ENCODE peak calls at places on chromosomes 7 and 10, in ten cellular contexts. I, K, Z, J, D, N, W, H, S and V are unnamed samples.

GRCh38 chr10:131271966-131272365 is 39.6 kb downstream of the TCERG1L start:
- DNase-seq in D (no peak), J (no peak), W (no peak), I (no peak), S (no peak), Z (no peak), K (no peak), H (no peak), N (no peak), V (no peak)

GRCh38 chr7:2260820-2261219 is 18.8 kb downstream of the NUDT1 start:
- DNase-seq in H (no peak), I (no peak), D (no peak), W (no peak), Z (no peak), K (no peak), N (no peak), S (no peak), J (no peak), V (no peak)

GRCh38 chr10:1293636-1294440 is 237.7 kb downstream of the WDR37 start:
- DNase-seq in H (no peak), J (no peak), W (no peak), D (no peak), N (no peak), I (no peak), Z (no peak), S (no peak), K (no peak), V (no peak)

GRCh38 chr7:127628445-127628844 is 10.5 kb upstream of the PAX4 start:
- DNase-seq in H (no peak), I (no peak), W (no peak), K (no peak), N (no peak), D (no peak), S (no peak), Z (no peak), J (no peak), V (no peak)

GRCh38 chr10:110939419-110939818 is 20.0 kb downstream of the SHOC2 start:
- DNase-seq in H (no peak), K (no peak), D (no peak), W (no peak), S (no peak), J (no peak), I (no peak), N (no peak), Z (no peak), V (no peak)

GRCh38 chr7:134458341-134458805 is 527 bp downstream of the AKR1B1 start:
- DNase-seq in W (peak; percentile 55), I (peak; percentile 61), S (peak; percentile 34), D (no peak), J (peak; percentile 6), K (no peak), Z (peak; percentile 68), H (no peak), N (peak; percentile 32), V (peak; percentile 39)

GRCh38 chr10:17454801-17455520 is 566 bp upstream of the ST8SIA6 start:
- DNase-seq in W (no peak), N (no peak), I (peak; percentile 6), J (no peak), D (no peak), S (no peak), K (no peak), Z (no peak), H (no peak), V (no peak)

GRCh38 chr7:94366827-94367226 is 27.9 kb upstream of the COL1A2 start:
- DNase-seq in W (no peak), J (no peak), D (no peak), N (no peak), Z (no peak), H (no peak), S (no peak), I (no peak), K (no peak), V (no peak)

GRCh38 chr7:115117748-115118147 is 195.9 kb downstream of the MDFIC start:
- DNase-seq in D (no peak), K (no peak), J (no peak), H (no peak), S (no peak), N (no peak), I (no peak), Z (no peak), W (no peak), V (no peak)

GRCh38 chr10:132421377-132422168 is 24.6 kb downstream of the PWWP2B start:
- DNase-seq in D (no peak), I (no peak), K (peak; percentile 26), S (no peak), W (peak; percentile 46), H (no peak), J (no peak), N (no peak), Z (no peak), V (no peak)

GRCh38 chr7:137343483-137343841 is at the start of gene PTN:
- DNase-seq in S (no peak), D (no peak), H (no peak), W (no peak), N (no peak), K (peak; percentile 24), J (no peak), Z (peak; percentile 58), I (no peak), V (no peak)

GRCh38 chr7:133150760-133151159 is 68.9 kb upstream of the CHCHD3 start:
- DNase-seq in D (no peak), I (no peak), W (no peak), K (no peak), H (no peak), S (no peak), J (no peak), N (no peak), Z (no peak), V (no peak)

GRCh38 chr7:139596626-139597025 is 73.1 kb downstream of the CLEC2L start:
- DNase-seq in Z (no peak), D (no peak), K (no peak), S (no peak), N (no peak), J (no peak), I (no peak), W (no peak), H (no peak), V (no peak)

GRCh38 chr7:28858206-28858605 is 99.9 kb downstream of the TRIL start:
- DNase-seq in Z (no peak), D (no peak), J (no peak), K (peak; percentile 42), I (no peak), W (no peak), H (peak; percentile 52), S (no peak), N (no peak), V (no peak)

GRCh38 chr10:79070091-79070610 is 1.4 kb downstream of the ZMIZ1 start:
- DNase-seq in Z (peak; percentile 64), D (no peak), K (peak; percentile 50), J (no peak), H (no peak), S (no peak), W (no peak), N (no peak), I (no peak), V (no peak)

GRCh38 chr7:30841025-30841735 is 70.0 kb downstream of the MINDY4 start:
- DNase-seq in Z (no peak), W (no peak), N (no peak), H (no peak), K (peak; percentile 7), I (no peak), J (no peak), D (no peak), S (no peak), V (no peak)

GRCh38 chr10:63424576-63424975 is 41.2 kb downstream of the JMJD1C start:
- DNase-seq in S (no peak), H (no peak), Z (no peak), I (no peak), N (no peak), K (no peak), J (no peak), W (no peak), D (no peak), V (no peak)

GRCh38 chr7:2553831-2554581 is 1.3 kb downstream of the BRAT1 start:
- DNase-seq in N (no peak), I (no peak), S (no peak), K (no peak), Z (no peak), W (no peak), D (no peak), H (no peak), J (no peak), V (no peak)

GRCh38 chr7:81408728-81409127 is 361.1 kb downstream of the HGF start:
- DNase-seq in N (no peak), I (no peak), D (no peak), W (no peak), H (no peak), Z (no peak), S (no peak), K (no peak), J (no peak), V (no peak)

GRCh38 chr10:29609696-29610095 is 25.1 kb downstream of the SVIL start:
- DNase-seq in K (no peak), S (no peak), N (no peak), I (no peak), W (no peak), Z (no peak), D (no peak), H (no peak), J (no peak), V (no peak)

GRCh38 chr7:1520574-1521234 is 9.8 kb upstream of the MAFK start:
- DNase-seq in I (no peak), K (peak; percentile 94), W (no peak), N (no peak), H (peak; percentile 37), Z (no peak), S (no peak), J (no peak), D (peak; percentile 100), V (no peak)

GRCh38 chr10:12455774-12456173 is 106.4 kb downstream of the CAMK1D start:
- DNase-seq in I (no peak), Z (no peak), H (no peak), D (no peak), N (no peak), S (no peak), K (peak; percentile 43), J (no peak), W (no peak), V (no peak)

GRCh38 chr10:56104923-56105322 is 256.1 kb downstream of the ZWINT start:
- DNase-seq in D (no peak), Z (no peak), W (no peak), S (no peak), H (no peak), K (no peak), I (no peak), N (no peak), J (no peak), V (no peak)

GRCh38 chr10:69734797-69735468 is 66.8 kb upstream of the COL13A1 start:
- DNase-seq in Z (no peak), N (no peak), I (peak; percentile 42), S (no peak), H (no peak), J (no peak), D (no peak), W (peak; percentile 19), K (no peak), V (no peak)

GRCh38 chr7:85634951-85635350 is 448.1 kb upstream of the SEMA3D start:
- DNase-seq in J (no peak), H (no peak), W (no peak), K (no peak), I (no peak), S (no peak), N (no peak), Z (no peak), D (no peak), V (no peak)

GRCh38 chr10:68792115-68792514 is 35.2 kb upstream of the STOX1 start:
- DNase-seq in W (no peak), N (no peak), H (no peak), Z (no peak), K (no peak), S (no peak), J (no peak), I (no peak), D (no peak), V (no peak)

GRCh38 chr10:15857001-15857608 is 3.2 kb downstream of the MINDY3 start:
- DNase-seq in K (no peak), I (no peak), J (no peak), H (no peak), N (no peak), Z (no peak), W (no peak), D (no peak), S (no peak), V (no peak)

GRCh38 chr10:24866615-24867583 is 85.5 kb downstream of the PRTFDC1 start:
- DNase-seq in S (no peak), D (no peak), I (no peak), K (peak; percentile 85), N (no peak), W (no peak), H (peak; percentile 32), J (no peak), Z (peak; percentile 53), V (no peak)